ENCODE peak calls at places on chromosomes 4 and X, in six cellular contexts. W is SK-N-SH, E is midbrain, I is DMS79, T is MV-4-11, O is AG20443. N is an unnamed sample.

GRCh38 chr4:127304356-127304755 is 328.4 kb upstream of the INTU start:
- DNase-seq in W (no peak), I (no peak), T (no peak), E (no peak), O (peak; percentile 70), N (no peak)

GRCh38 chrX:3271485-3272186 is 74.8 kb downstream of the MXRA5 start:
- DNase-seq in O (peak; percentile 54), W (no peak), I (no peak), T (peak; percentile 63), E (no peak), N (no peak)

GRCh38 chr4:4185528-4185927 is 41.2 kb downstream of the OTOP1 start:
- DNase-seq in W (no peak), E (no peak), T (no peak), I (no peak), O (no peak), N (no peak)

GRCh38 chrX:15781964-15782711 is 8.1 kb upstream of the ZRSR2 start:
- DNase-seq in O (no peak), I (no peak), W (no peak), E (no peak), T (peak; percentile 62), N (no peak)

GRCh38 chr4:111399523-111400135 is 745.6 kb upstream of the FAM241A start:
- DNase-seq in I (no peak), T (no peak), W (no peak), E (peak; percentile 26), O (no peak), N (no peak)

GRCh38 chr4:1246111-1246881 is 2.6 kb downstream of the CTBP1 start:
- DNase-seq in T (peak; percentile 11), I (no peak), W (peak; percentile 23), O (peak; percentile 11), E (no peak), N (peak; percentile 68)

GRCh38 chr4:78213218-78213617 is 156.1 kb downstream of the FRAS1 start:
- DNase-seq in O (no peak), E (no peak), T (no peak), I (peak; percentile 80), W (no peak), N (no peak)

GRCh38 chrX:78024349-78025108 is 55.1 kb upstream of the PGAM4 start:
- DNase-seq in I (no peak), W (peak; percentile 30), T (no peak), E (no peak), O (peak; percentile 21), N (peak; percentile 65)

GRCh38 chr4:152500798-152501434 is 35.0 kb downstream of the FBXW7 start:
- DNase-seq in T (peak; percentile 82), E (peak; percentile 85), I (peak; percentile 35), W (peak; percentile 34), O (peak; percentile 60), N (peak; percentile 21)

GRCh38 chr4:147361726-147362125 is 119.2 kb upstream of the EDNRA start:
- DNase-seq in W (no peak), I (no peak), E (peak; percentile 3), O (peak; percentile 58), T (no peak), N (no peak)

GRCh38 chr4:10015140-10015753 is 6.0 kb downstream of the SLC2A9 start:
- DNase-seq in I (no peak), O (no peak), E (peak; percentile 56), W (peak; percentile 61), T (peak; percentile 34), N (peak; percentile 68)

GRCh38 chrX:16778545-16778944 is 7.7 kb upstream of the TXLNG start:
- DNase-seq in W (no peak), T (no peak), O (no peak), I (no peak), E (no peak), N (no peak)

N was measured in H7.